ENCODE peak calls at places on chromosomes 16 and 17, in four cellular contexts. V is cardiac muscle cell; U is HEK293T; O is Jurkat, Clone E6-1. N is an unnamed sample.

GRCh38 chr16:66551362-66551761 is 1.0 kb upstream of the CKLF start:
- DNase-seq in V (peak), U (peak), O (peak), N (peak)

GRCh38 chr16:15811778-15812750 is 44.8 kb downstream of the MYH11 start:
- DNase-seq in V (peak), U (no peak), O (no peak), N (no peak)

GRCh38 chr17:80030730-80031410 is 4.8 kb downstream of the TBC1D16 start:
- DNase-seq in V (no peak), U (no peak), O (no peak), N (no peak)

GRCh38 chr16:28554634-28555423 is 1.1 kb downstream of the SGF29 start:
- DNase-seq in V (no peak), U (no peak), O (no peak), N (no peak)

GRCh38 chr17:82931696-82932060 is 91.9 kb upstream of the ZNF750 start:
- DNase-seq in V (no peak), U (no peak), O (no peak), N (no peak)

GRCh38 chr16:15739940-15740339 is 89.9 kb downstream of the NDE1 start:
- DNase-seq in V (no peak), U (no peak), O (peak), N (no peak)

GRCh38 chr17:43846963-43847369 is at the start of gene CD300LG:
- DNase-seq in V (no peak), U (no peak), O (no peak), N (no peak)

GRCh38 chr16:3835089-3835602 is 45.4 kb downstream of the CREBBP start:
- DNase-seq in V (no peak), U (no peak), O (no peak), N (no peak)

GRCh38 chr17:81601525-81602120 is 35.3 kb downstream of the NPLOC4 start:
- DNase-seq in V (peak), U (peak), O (peak), N (no peak)

GRCh38 chr16:31108035-31108793 is at the start of gene BCKDK:
- DNase-seq in V (peak), U (peak), O (peak), N (peak)

GRCh38 chr17:68705331-68706166 is 104.4 kb upstream of the FAM20A start:
- DNase-seq in V (no peak), U (no peak), O (no peak), N (no peak)

GRCh38 chr16:72786606-72787005 is 261.3 kb downstream of the ZFHX3 start:
- DNase-seq in V (no peak), U (no peak), O (no peak), N (no peak)

GRCh38 chr17:27825459-27825858 is 25.1 kb upstream of the NOS2 start:
- DNase-seq in V (no peak), U (no peak), O (no peak), N (no peak)